ENCODE peak calls at places on chromosomes 13 and 19, in seven cellular contexts. E is A549, Y is BJ, A is RWPE1, K is RWPE2, W is psoas muscle, J is cardiac muscle cell. F is an unnamed sample.

GRCh38 chr19:10748924-10749434 is 31.1 kb downstream of the DNM2 start:
- DNase-seq in W (peak), J (no peak), E (peak), A (peak), Y (no peak), K (peak), F (no peak)

GRCh38 chr19:21638776-21639175 is 128.6 kb downstream of the ZNF100 start:
- DNase-seq in K (no peak), A (no peak), J (no peak), E (no peak), Y (no peak), W (no peak), F (no peak)

GRCh38 chr13:51235756-51236564 is 13.8 kb downstream of the FAM124A start:
- DNase-seq in J (no peak), A (no peak), K (no peak), W (no peak), Y (no peak), E (no peak), F (no peak)

GRCh38 chr19:928471-929259 is 2.8 kb downstream of the ARID3A start:
- DNase-seq in K (peak), E (no peak), Y (no peak), A (no peak), J (no peak), W (no peak), F (no peak)

GRCh38 chr13:61728468-61728867 is 312.8 kb upstream of the PCDH20 start:
- DNase-seq in A (no peak), K (no peak), J (peak), E (no peak), W (no peak), Y (no peak), F (no peak)

GRCh38 chr13:113048766-113049165 is 56.8 kb upstream of the F7 start:
- DNase-seq in W (no peak), A (no peak), J (no peak), K (peak), E (no peak), Y (no peak), F (no peak)

GRCh38 chr13:112790735-112791641 is 101.2 kb downstream of the ATP11A start:
- DNase-seq in W (no peak), Y (no peak), E (no peak), A (no peak), J (no peak), K (no peak), F (no peak)

GRCh38 chr19:33796164-33797100 is at the start of gene KCTD15:
- DNase-seq in J (peak), E (no peak), Y (no peak), W (peak), A (no peak), K (no peak), F (peak)

GRCh38 chr19:16518483-16519229 is 22.5 kb downstream of the C19orf44 start:
- DNase-seq in W (no peak), Y (no peak), K (no peak), E (no peak), J (no peak), A (no peak), F (no peak)

GRCh38 chr13:33932765-33933406 is 114.9 kb downstream of the RFC3 start:
- DNase-seq in J (no peak), E (no peak), A (no peak), W (no peak), K (no peak), Y (no peak), F (no peak)

GRCh38 chr19:7561229-7561806 is 25.8 kb downstream of the PNPLA6 start:
- DNase-seq in K (no peak), A (no peak), J (no peak), Y (no peak), E (no peak), W (no peak), F (no peak)

GRCh38 chr13:45823583-45823982 is 28.0 kb downstream of the SIAH3 start:
- DNase-seq in K (no peak), E (no peak), J (peak), Y (no peak), W (no peak), A (no peak), F (no peak)

DNA sequence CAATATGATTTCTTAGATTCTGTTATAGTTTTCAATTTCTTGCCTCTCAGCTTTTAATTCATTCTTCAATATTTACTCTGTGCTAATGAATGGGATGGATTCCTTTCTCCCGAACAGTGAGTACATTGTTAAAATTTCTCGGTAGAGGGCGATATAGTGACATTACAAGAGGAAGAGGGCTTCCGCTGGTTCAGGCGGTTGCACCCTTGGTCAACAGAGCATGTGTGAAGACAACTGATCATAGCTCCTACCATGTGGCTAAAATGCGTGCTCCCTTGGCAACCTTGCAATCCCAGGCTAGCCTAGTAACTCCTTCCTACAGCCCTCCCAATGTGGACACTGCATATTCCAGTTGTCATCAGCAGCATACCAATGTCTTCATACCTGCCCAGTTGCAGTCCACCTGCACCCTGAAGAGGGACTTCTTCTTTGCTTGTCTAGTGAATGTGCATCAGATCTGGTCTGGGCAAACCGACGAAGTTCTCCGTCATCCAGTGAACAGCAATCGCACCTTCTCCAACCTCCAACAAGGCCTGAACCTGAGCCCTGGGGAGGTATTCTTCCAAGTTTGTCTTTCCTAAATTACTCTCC is 653.0 kb upstream of the GPC6 start:
- DNase-seq in A (no peak), J (peak), Y (no peak), K (no peak), E (peak), W (no peak), F (no peak)
- TF ChIP-seq CTCF in A (no peak), J (peak), Y (no peak), K (peak), E (no peak), W (no peak), F (peak)

GRCh38 chr19:41366089-41366488 is 2.1 kb upstream of the B9D2 start:
- DNase-seq in W (no peak), J (no peak), Y (no peak), A (no peak), E (peak), K (no peak), F (no peak)
- TF ChIP-seq CTCF in W (no peak), J (peak), Y (no peak), A (no peak), E (peak), K (no peak), F (peak)

DNA sequence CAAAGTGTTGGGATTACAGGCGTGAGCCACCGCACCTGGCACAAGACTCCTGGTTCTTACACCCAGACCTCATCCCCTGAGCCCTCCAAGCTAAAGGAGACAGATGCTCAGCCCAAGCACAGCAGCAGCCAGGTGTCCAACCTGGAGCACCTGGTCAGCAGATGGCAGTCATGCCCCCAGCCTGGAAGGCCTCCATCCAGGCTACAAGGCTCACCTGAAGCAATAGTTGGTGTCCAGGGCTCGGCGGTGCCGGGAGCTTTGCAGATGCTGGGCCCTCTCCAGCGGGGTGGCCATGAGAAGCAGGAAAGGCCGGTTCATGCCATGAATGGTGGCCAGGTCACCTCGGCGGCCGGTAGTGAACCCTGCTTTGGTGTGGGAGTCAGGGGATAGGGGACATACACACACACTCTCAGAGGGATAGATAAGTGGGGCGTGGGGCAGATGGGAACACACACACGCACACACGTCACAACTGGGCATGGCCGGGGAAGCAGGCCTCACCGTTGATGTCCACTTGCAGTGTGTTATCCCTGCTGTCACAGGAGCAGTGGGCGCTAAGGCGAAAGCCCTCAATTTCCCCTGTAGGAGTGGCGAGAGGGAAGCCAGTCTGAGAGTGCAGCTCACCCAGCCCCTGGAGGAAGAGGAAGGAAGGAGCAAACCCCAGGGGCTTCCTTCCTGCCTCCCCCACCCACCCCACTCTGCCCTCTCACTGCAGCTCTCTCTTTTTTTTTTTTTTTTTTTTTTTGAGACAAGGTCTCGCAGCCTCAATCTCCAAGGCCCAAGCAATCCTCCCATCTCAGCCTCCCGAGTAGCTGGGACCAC is 11.8 kb downstream of the TGFB1 start:
- DNase-seq in A (no peak), E (no peak), Y (no peak), W (no peak), J (no peak), K (no peak), F (no peak)
- TF ChIP-seq CTCF in A (no peak), E (no peak), Y (no peak), W (no peak), J (no peak), K (peak), F (no peak)

DNA sequence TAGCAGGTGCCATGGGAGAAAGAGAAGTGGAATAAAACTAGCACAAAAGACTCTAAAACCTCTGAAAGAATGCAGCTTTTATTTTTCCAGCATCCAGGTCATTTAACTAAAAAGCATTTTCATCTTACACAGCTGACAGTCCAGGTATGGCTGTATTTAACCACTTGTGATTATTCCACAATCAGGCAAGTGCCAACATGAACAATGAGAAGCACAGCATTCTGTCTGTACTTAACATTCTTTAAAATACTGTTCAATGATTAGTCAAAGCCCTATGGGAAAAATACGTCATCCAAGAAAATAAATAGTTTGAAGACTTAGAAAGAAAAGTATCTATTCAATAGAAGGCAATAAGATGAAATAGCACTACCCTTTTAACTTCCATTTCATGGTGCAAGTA is 246.9 kb downstream of the LIG4 start:
- DNase-seq in J (no peak), K (no peak), A (peak), Y (no peak), W (no peak), E (no peak), F (no peak)
- TF ChIP-seq CTCF in J (no peak), K (no peak), A (no peak), Y (no peak), W (no peak), E (no peak), F (no peak)

DNA sequence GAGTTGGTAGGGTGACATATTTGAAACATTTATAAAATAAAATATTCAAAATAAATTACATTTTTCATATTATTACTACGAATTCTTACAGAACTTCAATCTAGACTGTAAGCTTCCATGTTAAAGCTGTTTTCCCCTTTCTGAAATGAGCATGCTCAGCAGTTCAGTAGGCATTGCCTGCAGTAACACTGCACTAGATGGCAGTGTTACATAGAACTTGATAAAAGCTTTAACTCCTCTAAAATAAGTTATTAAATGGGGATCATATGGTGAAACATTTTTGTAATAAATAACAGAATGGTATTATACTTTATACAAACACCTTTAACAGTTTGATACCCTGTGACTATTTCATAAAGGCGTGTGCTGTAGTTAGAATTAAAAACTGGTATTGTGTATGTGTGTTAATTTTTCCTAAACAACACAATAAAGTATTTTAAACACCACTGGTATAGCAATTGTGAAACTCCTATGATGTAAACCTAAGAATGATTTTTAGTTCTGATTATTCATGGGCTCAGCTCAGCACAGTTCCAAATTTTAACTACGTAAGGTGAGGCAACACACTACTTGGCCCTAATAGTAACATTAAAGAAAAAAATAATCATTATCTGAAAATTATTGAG is 11.6 kb upstream of the GPR18 start:
- DNase-seq in A (peak), Y (no peak), E (no peak), W (no peak), J (peak), K (no peak), F (no peak)
- TF ChIP-seq CTCF in A (peak), Y (peak), E (peak), W (peak), J (peak), K (peak), F (peak)

DNA sequence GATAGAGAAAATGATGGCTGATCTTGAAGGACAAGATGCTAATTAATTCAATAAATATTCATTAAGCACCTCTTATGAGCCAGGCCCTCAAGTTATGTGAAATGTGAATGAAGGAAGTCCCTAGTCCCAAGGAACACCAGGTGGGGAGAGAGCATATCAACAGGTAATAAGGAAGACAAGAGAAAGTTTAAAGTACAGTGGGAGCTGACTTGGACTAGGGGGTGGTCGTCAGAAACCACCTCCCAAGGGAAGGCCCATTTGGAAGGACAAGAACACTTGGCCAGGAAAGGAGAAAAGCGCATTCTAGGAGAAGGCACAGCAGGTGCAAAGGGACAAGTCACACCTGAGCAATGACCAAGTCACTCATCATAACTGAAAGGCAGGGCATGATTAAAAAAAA is 72.7 kb downstream of the DOCK9 start:
- DNase-seq in J (no peak), K (no peak), E (no peak), Y (no peak), A (no peak), W (no peak), F (no peak)
- TF ChIP-seq CTCF in J (no peak), K (no peak), E (no peak), Y (no peak), A (no peak), W (no peak), F (no peak)

GRCh38 chr19:40533508-40533907 is 43.2 kb upstream of the SHKBP1 start:
- DNase-seq in J (no peak), A (no peak), Y (no peak), E (peak), W (no peak), K (no peak), F (no peak)
- TF ChIP-seq CTCF in J (peak), A (no peak), Y (peak), E (peak), W (no peak), K (peak), F (no peak)

GRCh38 chr19:3970808-3971598 is at the start of gene DAPK3:
- DNase-seq in W (peak), Y (peak), J (peak), A (peak), K (peak), E (peak), F (peak)

GRCh38 chr19:3968556-3969434 is 2.1 kb downstream of the DAPK3 start:
- DNase-seq in W (peak), J (peak), A (peak), E (peak), Y (peak), K (peak), F (peak)

GRCh38 chr19:3970313-3970807 is 539 bp downstream of the DAPK3 start:
- DNase-seq in J (no peak), E (no peak), A (no peak), W (no peak), K (no peak), Y (no peak), F (peak)

GRCh38 chr19:3966051-3967017 is 4.6 kb downstream of the DAPK3 start:
- DNase-seq in J (no peak), E (no peak), W (peak), Y (no peak), A (no peak), K (no peak), F (no peak)

GRCh38 chr19:3969435-3970312 is 1.2 kb downstream of the DAPK3 start:
- DNase-seq in K (peak), Y (no peak), W (peak), A (peak), E (peak), J (peak), F (peak)
- TF ChIP-seq CTCF in K (peak), Y (peak), W (no peak), A (no peak), E (no peak), J (peak), F (peak)

GRCh38 chr19:57552432-57552831 is 7.2 kb downstream of the ZNF550 start:
- DNase-seq in Y (no peak), A (no peak), K (no peak), W (no peak), J (no peak), E (no peak), F (no peak)
- TF ChIP-seq CTCF in Y (no peak), A (no peak), K (no peak), W (no peak), J (no peak), E (no peak), F (no peak)

DNA sequence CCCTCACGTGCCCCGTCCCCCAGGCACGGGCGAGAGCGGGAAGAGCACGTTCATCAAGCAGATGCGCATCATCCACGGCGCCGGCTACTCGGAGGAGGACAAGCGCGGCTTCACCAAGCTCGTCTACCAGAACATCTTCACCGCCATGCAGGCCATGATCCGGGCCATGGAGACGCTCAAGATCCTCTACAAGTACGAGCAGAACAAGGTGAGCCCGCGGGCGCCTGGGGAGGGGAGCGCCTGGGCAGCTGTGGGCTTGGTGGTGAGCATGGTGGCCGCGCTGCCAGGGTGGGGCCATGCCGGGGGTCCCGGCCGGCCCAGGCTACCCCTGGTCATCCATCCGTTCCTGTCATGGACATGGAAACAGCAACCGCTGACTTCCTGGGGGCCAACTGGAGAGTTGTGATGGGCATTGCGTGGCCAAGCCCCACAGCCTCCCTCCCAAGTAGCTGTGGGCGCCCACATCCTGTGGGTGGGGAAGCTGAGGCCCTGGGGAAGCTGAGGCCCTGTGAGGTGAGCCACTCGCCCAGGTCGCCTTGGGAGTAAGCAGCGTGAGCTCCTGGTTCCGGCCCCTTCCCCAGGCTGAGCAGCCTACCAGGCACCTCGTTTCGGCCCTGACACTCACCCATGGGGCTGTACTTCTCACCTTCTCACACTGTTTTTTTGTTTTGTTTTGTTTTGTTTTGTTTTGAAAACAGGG is 16.1 kb downstream of the GNA11 start:
- DNase-seq in W (no peak), Y (no peak), A (no peak), E (no peak), J (no peak), K (no peak), F (no peak)
- TF ChIP-seq CTCF in W (no peak), Y (no peak), A (no peak), E (no peak), J (no peak), K (no peak), F (no peak)

F was measured in progenitor cell of endocrine pancreas.